ENCODE peak calls at places on chromosomes 13 and 19, in four cellular contexts. T is mesothelial cell of epicardium, R is uterus, S is glutamatergic neuron. W is an unnamed sample.

GRCh38 chr13:54424344-54424743 is 1395.7 kb downstream of the OLFM4 start:
- DNase-seq in T (no peak), R (no peak), S (no peak), W (no peak)

GRCh38 chr19:49422407-49423277 is 599 bp downstream of the PTH2 start:
- DNase-seq in T (peak), R (no peak), S (peak), W (peak)

GRCh38 chr13:76976488-76976887 is 15.4 kb upstream of the CLN5 start:
- DNase-seq in T (no peak), R (no peak), S (no peak), W (no peak)

GRCh38 chr19:3572132-3572854 is 451 bp upstream of the HMG20B start:
- DNase-seq in T (peak), R (peak), S (peak), W (peak)

GRCh38 chr19:13961826-13962737 is 9.8 kb downstream of the DCAF15 start:
- DNase-seq in T (no peak), R (no peak), S (peak), W (no peak)

GRCh38 chr13:30448441-30448840 is 17.3 kb downstream of the HMGB1 start:
- DNase-seq in T (no peak), R (no peak), S (no peak), W (no peak)

GRCh38 chr13:111449041-111449440 is 128.6 kb downstream of the TEX29 start:
- DNase-seq in T (no peak), R (no peak), S (no peak), W (no peak)

GRCh38 chr19:48746738-48747575 is at the start of gene IZUMO1:
- DNase-seq in T (peak), R (peak), S (peak), W (peak)

GRCh38 chr13:102045713-102046112 is 356.1 kb downstream of the FGF14 start:
- DNase-seq in T (no peak), R (no peak), S (no peak), W (no peak)

GRCh38 chr19:29663861-29664752 is 1.2 kb upstream of the PLEKHF1 start:
- DNase-seq in T (no peak), R (no peak), S (no peak), W (no peak)

GRCh38 chr19:54418030-54418929 is 3.0 kb downstream of the TTYH1 start:
- DNase-seq in T (no peak), R (no peak), S (no peak), W (no peak)

GRCh38 chr19:52248256-52248655 is 21.1 kb upstream of the ZNF766 start:
- DNase-seq in T (no peak), R (no peak), S (peak), W (no peak)

GRCh38 chr19:9308091-9308490 is 1.5 kb downstream of the ZNF699 start:
- DNase-seq in T (no peak), R (no peak), S (no peak), W (no peak)

GRCh38 chr13:70668983-70669382 is 560.7 kb upstream of the KLHL1 start:
- DNase-seq in T (no peak), R (no peak), S (no peak), W (no peak)

GRCh38 chr13:51931606-51932005 is 69.8 kb downstream of the CCDC70 start:
- DNase-seq in T (no peak), R (no peak), S (no peak), W (no peak)

GRCh38 chr13:75421987-75422386 is 60.0 kb downstream of the TBC1D4 start:
- DNase-seq in T (no peak), R (no peak), S (no peak), W (no peak)

GRCh38 chr19:35935911-35936737 is at the start of gene LRFN3:
- DNase-seq in T (peak), R (peak), S (peak), W (peak)

GRCh38 chr13:113746143-113746525 is 12.9 kb upstream of the TMEM255B start:
- DNase-seq in T (no peak), R (no peak), S (no peak), W (no peak)

GRCh38 chr19:49141352-49141751 is 13.8 kb downstream of the HRC start:
- DNase-seq in T (no peak), R (no peak), S (no peak), W (no peak)

GRCh38 chr19:48551437-48552302 is at the start of gene SULT2B1:
- DNase-seq in T (no peak), R (no peak), S (no peak), W (no peak)

GRCh38 chr19:40714519-40715299 is 2.0 kb downstream of the COQ8B start:
- DNase-seq in T (peak), R (peak), S (peak), W (peak)
- TF ChIP-seq CTCF in T (no peak), R (no peak), S (no peak), W (no peak)

GRCh38 chr13:96065851-96066250 is 12.7 kb upstream of the UGGT2 start:
- DNase-seq in T (no peak), R (no peak), S (no peak), W (no peak)
- TF ChIP-seq CTCF in T (no peak), R (no peak), S (no peak), W (no peak)

GRCh38 chr19:28466107-28467045 is 746.6 kb downstream of the UQCRFS1 start:
- DNase-seq in T (peak), R (no peak), S (peak), W (no peak)

GRCh38 chr19:28472111-28472510 is 740.8 kb downstream of the UQCRFS1 start:
- DNase-seq in T (no peak), R (no peak), S (no peak), W (no peak)

GRCh38 chr19:28469544-28469943 is 743.4 kb downstream of the UQCRFS1 start:
- DNase-seq in T (no peak), R (no peak), S (no peak), W (no peak)

GRCh38 chr19:28465317-28466086 is 747.4 kb downstream of the UQCRFS1 start:
- DNase-seq in T (no peak), R (no peak), S (no peak), W (no peak)

DNA sequence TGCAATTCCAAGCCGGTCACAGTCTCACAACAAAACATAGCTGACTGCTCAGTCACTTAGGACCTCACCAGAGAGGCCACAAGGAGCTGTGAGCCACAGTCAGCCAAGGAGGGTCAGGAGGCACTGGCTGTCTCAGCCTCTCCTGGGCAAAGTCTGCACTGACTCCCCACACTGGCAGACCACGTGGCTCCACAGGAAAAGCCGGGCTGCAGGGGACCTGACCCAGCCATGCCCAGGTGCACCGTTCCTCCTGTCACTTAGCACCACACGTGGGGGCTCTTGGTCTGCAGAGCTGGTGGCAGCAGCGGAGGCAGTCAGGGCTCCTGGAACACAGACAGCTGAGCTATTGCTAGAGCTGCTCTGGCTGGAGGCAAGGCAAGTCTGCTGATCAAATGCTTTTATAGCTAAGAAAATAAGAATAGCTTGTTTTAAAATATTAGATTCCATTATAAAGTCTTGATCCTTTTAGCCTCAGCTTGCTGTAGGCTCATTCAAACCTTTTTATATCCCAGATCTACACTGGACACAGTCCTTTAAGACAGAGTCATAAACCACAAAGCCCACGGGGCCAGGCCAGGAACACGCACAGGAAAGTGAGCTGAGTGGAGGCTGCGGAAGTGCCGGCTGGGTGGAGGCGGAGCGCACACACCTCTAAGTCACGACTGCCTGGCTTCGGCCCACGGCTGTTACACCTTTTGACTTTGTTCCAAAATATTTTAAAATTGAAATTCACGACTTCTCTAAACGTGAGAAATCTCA is 744.1 kb downstream of the UQCRFS1 start:
- DNase-seq in T (no peak), R (no peak), S (peak), W (no peak)
- TF ChIP-seq CTCF in T (no peak), R (no peak), S (no peak), W (no peak)

GRCh38 chr13:45925151-45925550 is 73.6 kb upstream of the SIAH3 start:
- DNase-seq in T (no peak), R (no peak), S (no peak), W (no peak)
- TF ChIP-seq CTCF in T (no peak), R (no peak), S (no peak), W (no peak)

W was measured in osteocyte.